ENCODE peak calls at places on chromosome 17, in four cellular contexts. T, B, K and J are unnamed samples.

GRCh38 chr17:32877164-32877764 is 340 bp upstream of the MYO1D start:
- DNase-seq in T (peak; percentile 93), B (peak; percentile 95), K (peak; percentile 43), J (peak; percentile 87)

GRCh38 chr17:65035704-65036103 is 20.8 kb downstream of the GNA13 start:
- DNase-seq in T (no peak), B (no peak), K (no peak), J (no peak)

GRCh38 chr17:76076765-76077581 is 2.0 kb upstream of the ZACN start:
- DNase-seq in T (peak; percentile 81), B (no peak), K (no peak), J (no peak)

GRCh38 chr17:68711858-68712257 is 110.7 kb upstream of the FAM20A start:
- DNase-seq in T (no peak), B (no peak), K (no peak), J (no peak)

GRCh38 chr17:45408611-45409421 is 23.9 kb downstream of the ARHGAP27 start:
- DNase-seq in T (peak; percentile 41), B (no peak), K (no peak), J (no peak)

GRCh38 chr17:81034168-81034777 is 678 bp upstream of the BAIAP2 start:
- DNase-seq in T (no peak), B (no peak), K (no peak), J (no peak)

GRCh38 chr17:75603123-75603522 is 15.5 kb downstream of the MYO15B start:
- DNase-seq in T (no peak), B (no peak), K (no peak), J (no peak)

GRCh38 chr17:35931794-35932419 is 1.3 kb upstream of the RDM1 start:
- DNase-seq in T (no peak), B (peak; percentile 22), K (no peak), J (peak; percentile 33)

GRCh38 chr17:80858301-80859003 is 133.2 kb upstream of the CHMP6 start:
- DNase-seq in T (peak; percentile 19), B (no peak), K (no peak), J (no peak)